ENCODE peak calls at places on chromosomes 7 and 10, in six cellular contexts. One of them, this sample, is unnamed.

GRCh38 chr10:50286996-50287803 is 35.9 kb upstream of the ASAH2 start:
- DNase-seq in fibroblast of pulmonary artery: no peak
- DNase-seq in HFFc6: no peak
- DNase-seq in WERI-Rb-1: no peak
- DNase-seq in NB4: no peak
- DNase-seq in bronchial epithelial cell: no peak
- DNase-seq in this sample: no peak

GRCh38 chr7:47474937-47475879 is 106.7 kb downstream of the TNS3 start:
- DNase-seq in NB4: peak; percentile 97
- DNase-seq in bronchial epithelial cell: peak; percentile 88
- DNase-seq in HFFc6: peak; percentile 90
- DNase-seq in WERI-Rb-1: peak; percentile 37
- DNase-seq in fibroblast of pulmonary artery: peak; percentile 95
- DNase-seq in this sample: peak; percentile 47

GRCh38 chr7:353746-354325 is 63.9 kb downstream of the FOXL3 start:
- DNase-seq in HFFc6: no peak
- DNase-seq in WERI-Rb-1: no peak
- DNase-seq in fibroblast of pulmonary artery: no peak
- DNase-seq in NB4: no peak
- DNase-seq in bronchial epithelial cell: no peak
- DNase-seq in this sample: no peak

GRCh38 chr7:74212661-74213060 is 2.9 kb downstream of the LAT2 start:
- DNase-seq in fibroblast of pulmonary artery: no peak
- DNase-seq in WERI-Rb-1: no peak
- DNase-seq in HFFc6: no peak
- DNase-seq in bronchial epithelial cell: no peak
- DNase-seq in NB4: no peak
- DNase-seq in this sample: no peak

GRCh38 chr7:107856806-107857540 is 34.0 kb upstream of the DLD start:
- DNase-seq in bronchial epithelial cell: no peak
- DNase-seq in WERI-Rb-1: no peak
- DNase-seq in NB4: peak; percentile 76
- DNase-seq in HFFc6: no peak
- DNase-seq in fibroblast of pulmonary artery: no peak
- DNase-seq in this sample: no peak

GRCh38 chr7:113421696-113422330 is 303.5 kb upstream of the SMIM30 start:
- DNase-seq in NB4: peak; percentile 90
- DNase-seq in HFFc6: peak; percentile 80
- DNase-seq in fibroblast of pulmonary artery: peak; percentile 88
- DNase-seq in WERI-Rb-1: peak; percentile 87
- DNase-seq in bronchial epithelial cell: peak; percentile 76
- DNase-seq in this sample: peak; percentile 80

GRCh38 chr7:15864260-15864991 is 177.9 kb upstream of the MEOX2 start:
- DNase-seq in HFFc6: no peak
- DNase-seq in WERI-Rb-1: no peak
- DNase-seq in fibroblast of pulmonary artery: no peak
- DNase-seq in bronchial epithelial cell: no peak
- DNase-seq in NB4: no peak
- DNase-seq in this sample: no peak

GRCh38 chr7:4470246-4470645 is 211.8 kb upstream of the FOXK1 start:
- DNase-seq in NB4: peak; percentile 30
- DNase-seq in WERI-Rb-1: no peak
- DNase-seq in HFFc6: no peak
- DNase-seq in bronchial epithelial cell: no peak
- DNase-seq in fibroblast of pulmonary artery: no peak
- DNase-seq in this sample: peak; percentile 26

GRCh38 chr7:8973601-8974000 is 540.2 kb downstream of the NXPH1 start:
- DNase-seq in HFFc6: no peak
- DNase-seq in fibroblast of pulmonary artery: no peak
- DNase-seq in bronchial epithelial cell: no peak
- DNase-seq in NB4: no peak
- DNase-seq in WERI-Rb-1: no peak
- DNase-seq in this sample: no peak

GRCh38 chr10:48684792-48685651 is at the start of gene WDFY4:
- DNase-seq in bronchial epithelial cell: no peak
- DNase-seq in HFFc6: no peak
- DNase-seq in NB4: peak; percentile 97
- DNase-seq in fibroblast of pulmonary artery: no peak
- DNase-seq in WERI-Rb-1: no peak
- DNase-seq in this sample: no peak

GRCh38 chr10:51162002-51162401 is 87.7 kb downstream of the PRKG1 start:
- DNase-seq in fibroblast of pulmonary artery: peak; percentile 48
- DNase-seq in bronchial epithelial cell: no peak
- DNase-seq in WERI-Rb-1: no peak
- DNase-seq in NB4: no peak
- DNase-seq in HFFc6: no peak
- DNase-seq in this sample: peak; percentile 23

GRCh38 chr10:75226055-75226454 is 9.7 kb downstream of the COMTD1 start:
- DNase-seq in fibroblast of pulmonary artery: no peak
- DNase-seq in HFFc6: no peak
- DNase-seq in bronchial epithelial cell: no peak
- DNase-seq in NB4: no peak
- DNase-seq in WERI-Rb-1: no peak
- DNase-seq in this sample: no peak

GRCh38 chr10:124293641-124294449 is 124.9 kb downstream of the OAT start:
- DNase-seq in bronchial epithelial cell: no peak
- DNase-seq in HFFc6: no peak
- DNase-seq in WERI-Rb-1: no peak
- DNase-seq in NB4: no peak
- DNase-seq in fibroblast of pulmonary artery: no peak
- DNase-seq in this sample: no peak

GRCh38 chr10:127148933-127149220 is 47.5 kb downstream of the INSYN2A start:
- DNase-seq in HFFc6: peak; percentile 68
- DNase-seq in bronchial epithelial cell: peak; percentile 95
- DNase-seq in WERI-Rb-1: no peak
- DNase-seq in fibroblast of pulmonary artery: peak; percentile 78
- DNase-seq in NB4: peak; percentile 42
- DNase-seq in this sample: no peak

GRCh38 chr7:143331179-143331825 is 15.4 kb downstream of the CLCN1 start:
- DNase-seq in NB4: peak; percentile 90
- DNase-seq in fibroblast of pulmonary artery: peak; percentile 83
- DNase-seq in WERI-Rb-1: no peak
- DNase-seq in HFFc6: peak; percentile 86
- DNase-seq in bronchial epithelial cell: peak; percentile 91
- DNase-seq in this sample: no peak

GRCh38 chr10:74049995-74050394 is 52.1 kb downstream of the VCL start:
- DNase-seq in bronchial epithelial cell: no peak
- DNase-seq in HFFc6: no peak
- DNase-seq in WERI-Rb-1: no peak
- DNase-seq in NB4: no peak
- DNase-seq in fibroblast of pulmonary artery: no peak
- DNase-seq in this sample: no peak

GRCh38 chr7:121525155-121525819 is 129.2 kb upstream of the FAM3C start:
- DNase-seq in NB4: no peak
- DNase-seq in WERI-Rb-1: no peak
- DNase-seq in HFFc6: no peak
- DNase-seq in fibroblast of pulmonary artery: no peak
- DNase-seq in bronchial epithelial cell: no peak
- DNase-seq in this sample: no peak

GRCh38 chr7:68411742-68412141 is 1186.5 kb upstream of the AUTS2 start:
- DNase-seq in NB4: no peak
- DNase-seq in HFFc6: no peak
- DNase-seq in bronchial epithelial cell: no peak
- DNase-seq in WERI-Rb-1: peak; percentile 47
- DNase-seq in fibroblast of pulmonary artery: no peak
- DNase-seq in this sample: no peak

GRCh38 chr10:30591249-30591670 is 38.3 kb downstream of the LYZL2 start:
- DNase-seq in HFFc6: peak; percentile 40
- DNase-seq in bronchial epithelial cell: peak; percentile 46
- DNase-seq in fibroblast of pulmonary artery: peak; percentile 72
- DNase-seq in NB4: peak; percentile 59
- DNase-seq in WERI-Rb-1: no peak
- DNase-seq in this sample: peak; percentile 54

GRCh38 chr7:924541-925231 is 29.8 kb downstream of the ADAP1 start:
- DNase-seq in NB4: peak; percentile 76
- DNase-seq in HFFc6: no peak
- DNase-seq in bronchial epithelial cell: no peak
- DNase-seq in fibroblast of pulmonary artery: no peak
- DNase-seq in WERI-Rb-1: no peak
- DNase-seq in this sample: no peak

GRCh38 chr7:47783456-47784240 is 164.6 kb downstream of the PKD1L1 start:
- DNase-seq in NB4: no peak
- DNase-seq in fibroblast of pulmonary artery: peak; percentile 96
- DNase-seq in bronchial epithelial cell: peak; percentile 96
- DNase-seq in HFFc6: peak; percentile 93
- DNase-seq in WERI-Rb-1: no peak
- DNase-seq in this sample: no peak

GRCh38 chr7:134298902-134299683 is 17.6 kb downstream of the SLC35B4 start:
- DNase-seq in bronchial epithelial cell: no peak
- DNase-seq in WERI-Rb-1: no peak
- DNase-seq in HFFc6: no peak
- DNase-seq in NB4: no peak
- DNase-seq in fibroblast of pulmonary artery: no peak
- DNase-seq in this sample: no peak

GRCh38 chr10:119416855-119417254 is 125.7 kb downstream of the RGS10 start:
- DNase-seq in NB4: peak; percentile 71
- DNase-seq in bronchial epithelial cell: peak; percentile 51
- DNase-seq in WERI-Rb-1: peak; percentile 72
- DNase-seq in HFFc6: peak; percentile 10
- DNase-seq in fibroblast of pulmonary artery: peak; percentile 64
- DNase-seq in this sample: peak; percentile 67

GRCh38 chr7:91993976-91994375 is 53.3 kb downstream of the AKAP9 start:
- DNase-seq in NB4: peak; percentile 30
- DNase-seq in WERI-Rb-1: no peak
- DNase-seq in HFFc6: no peak
- DNase-seq in bronchial epithelial cell: no peak
- DNase-seq in fibroblast of pulmonary artery: no peak
- DNase-seq in this sample: no peak

GRCh38 chr10:89029785-89030437 is 39.3 kb downstream of the FAS start:
- DNase-seq in fibroblast of pulmonary artery: peak; percentile 92
- DNase-seq in NB4: peak; percentile 82
- DNase-seq in WERI-Rb-1: peak; percentile 64
- DNase-seq in HFFc6: peak; percentile 71
- DNase-seq in bronchial epithelial cell: peak; percentile 68
- DNase-seq in this sample: peak; percentile 70

GRCh38 chr7:45716380-45717203 is 142.4 kb downstream of the ADCY1 start:
- DNase-seq in fibroblast of pulmonary artery: no peak
- DNase-seq in HFFc6: no peak
- DNase-seq in bronchial epithelial cell: no peak
- DNase-seq in WERI-Rb-1: no peak
- DNase-seq in NB4: no peak
- DNase-seq in this sample: no peak

GRCh38 chr10:90222939-90223338 is 521.5 kb downstream of the KIF20B start:
- DNase-seq in HFFc6: no peak
- DNase-seq in WERI-Rb-1: no peak
- DNase-seq in NB4: no peak
- DNase-seq in fibroblast of pulmonary artery: no peak
- DNase-seq in bronchial epithelial cell: peak; percentile 65
- DNase-seq in this sample: no peak

GRCh38 chr7:93715234-93715633 is 140.7 kb upstream of the CALCR start:
- DNase-seq in WERI-Rb-1: peak; percentile 38
- DNase-seq in NB4: peak; percentile 65
- DNase-seq in bronchial epithelial cell: peak; percentile 42
- DNase-seq in fibroblast of pulmonary artery: peak; percentile 74
- DNase-seq in HFFc6: peak; percentile 9
- DNase-seq in this sample: peak; percentile 79

GRCh38 chr10:107409517-107409916 is 245.0 kb upstream of the SORCS1 start:
- DNase-seq in HFFc6: no peak
- DNase-seq in fibroblast of pulmonary artery: peak; percentile 62
- DNase-seq in NB4: peak; percentile 51
- DNase-seq in bronchial epithelial cell: peak; percentile 46
- DNase-seq in WERI-Rb-1: peak; percentile 22
- DNase-seq in this sample: no peak

GRCh38 chr7:94056796-94057207 is 52.6 kb upstream of the BET1 start:
- DNase-seq in fibroblast of pulmonary artery: peak; percentile 97
- DNase-seq in NB4: peak; percentile 84
- DNase-seq in WERI-Rb-1: no peak
- DNase-seq in HFFc6: peak; percentile 88
- DNase-seq in bronchial epithelial cell: peak; percentile 99
- DNase-seq in this sample: peak; percentile 5

DNA sequence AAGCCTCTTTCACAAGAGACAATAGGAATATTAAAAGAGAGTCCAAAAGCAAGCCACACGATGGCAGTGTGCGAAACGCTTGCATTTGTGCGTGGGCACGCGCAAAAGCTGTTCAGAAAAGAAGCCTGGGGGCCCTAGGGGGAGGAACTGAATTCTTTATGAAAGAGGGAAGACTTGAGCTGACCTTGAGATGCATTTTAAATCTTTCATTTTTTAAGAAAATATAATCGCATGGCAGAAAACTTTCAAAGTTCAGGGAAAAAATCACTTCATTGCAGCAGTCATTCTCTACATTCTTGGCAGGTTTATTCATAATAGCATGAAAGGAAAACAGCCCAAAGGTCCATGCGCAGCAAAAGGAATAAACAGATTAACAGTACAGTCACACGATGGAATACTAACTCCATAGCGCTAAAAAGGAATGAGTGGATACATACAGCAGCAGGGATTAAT is 206.5 kb upstream of the PRKCQ start:
- DNase-seq in HFFc6: peak; percentile 62
- DNase-seq in bronchial epithelial cell: peak; percentile 61
- DNase-seq in WERI-Rb-1: no peak
- DNase-seq in fibroblast of pulmonary artery: peak; percentile 70
- DNase-seq in NB4: no peak
- DNase-seq in this sample: no peak
- TF ChIP-seq CTCF in HFFc6: peak; percentile 78
- TF ChIP-seq CTCF in bronchial epithelial cell: peak; percentile 56
- TF ChIP-seq CTCF in WERI-Rb-1: no peak
- TF ChIP-seq CTCF in fibroblast of pulmonary artery: peak; percentile 63
- TF ChIP-seq CTCF in NB4: no peak
- TF ChIP-seq CTCF in this sample: no peak

GRCh38 chr10:114289096-114289436 is 50.0 kb downstream of the VWA2 start:
- DNase-seq in fibroblast of pulmonary artery: no peak
- DNase-seq in HFFc6: no peak
- DNase-seq in bronchial epithelial cell: no peak
- DNase-seq in WERI-Rb-1: no peak
- DNase-seq in NB4: no peak
- DNase-seq in this sample: no peak
- TF ChIP-seq CTCF in fibroblast of pulmonary artery: no peak
- TF ChIP-seq CTCF in HFFc6: no peak
- TF ChIP-seq CTCF in bronchial epithelial cell: no peak
- TF ChIP-seq CTCF in WERI-Rb-1: no peak
- TF ChIP-seq CTCF in NB4: no peak
- TF ChIP-seq CTCF in this sample: no peak

GRCh38 chr7:109136893-109137292 is 567.2 kb downstream of the DNAJB9 start:
- DNase-seq in NB4: no peak
- DNase-seq in fibroblast of pulmonary artery: no peak
- DNase-seq in HFFc6: no peak
- DNase-seq in WERI-Rb-1: no peak
- DNase-seq in bronchial epithelial cell: peak; percentile 1
- DNase-seq in this sample: no peak
- TF ChIP-seq CTCF in NB4: no peak
- TF ChIP-seq CTCF in fibroblast of pulmonary artery: no peak
- TF ChIP-seq CTCF in HFFc6: no peak
- TF ChIP-seq CTCF in WERI-Rb-1: no peak
- TF ChIP-seq CTCF in bronchial epithelial cell: no peak
- TF ChIP-seq CTCF in this sample: no peak

GRCh38 chr7:72072901-72073300 is 339.2 kb downstream of the CALN1 start:
- DNase-seq in WERI-Rb-1: no peak
- DNase-seq in bronchial epithelial cell: no peak
- DNase-seq in fibroblast of pulmonary artery: no peak
- DNase-seq in HFFc6: no peak
- DNase-seq in NB4: no peak
- DNase-seq in this sample: no peak

GRCh38 chr7:72063325-72063724 is 348.8 kb downstream of the CALN1 start:
- DNase-seq in fibroblast of pulmonary artery: no peak
- DNase-seq in NB4: no peak
- DNase-seq in HFFc6: no peak
- DNase-seq in WERI-Rb-1: no peak
- DNase-seq in bronchial epithelial cell: no peak
- DNase-seq in this sample: no peak

GRCh38 chr7:72064916-72065315 is 347.2 kb downstream of the CALN1 start:
- DNase-seq in bronchial epithelial cell: no peak
- DNase-seq in fibroblast of pulmonary artery: no peak
- DNase-seq in WERI-Rb-1: no peak
- DNase-seq in HFFc6: no peak
- DNase-seq in NB4: no peak
- DNase-seq in this sample: no peak

GRCh38 chr7:72069263-72069662 is 342.9 kb downstream of the CALN1 start:
- DNase-seq in bronchial epithelial cell: no peak
- DNase-seq in NB4: no peak
- DNase-seq in WERI-Rb-1: no peak
- DNase-seq in fibroblast of pulmonary artery: no peak
- DNase-seq in HFFc6: no peak
- DNase-seq in this sample: no peak
- TF ChIP-seq CTCF in bronchial epithelial cell: no peak
- TF ChIP-seq CTCF in NB4: no peak
- TF ChIP-seq CTCF in WERI-Rb-1: no peak
- TF ChIP-seq CTCF in fibroblast of pulmonary artery: no peak
- TF ChIP-seq CTCF in HFFc6: no peak
- TF ChIP-seq CTCF in this sample: no peak

This sample was measured in nephron progenitor cell.